ENCODE peak calls at places on chromosomes 1 and 21, in five cellular contexts. M is activated T-cell treated with anti-CD3 and anti-CD28 coated beads, Interleukin-2, amount 50 U/mL, for 1 hour; C is D341Med; N is GM13977; A is A172. Y is an unnamed sample.
A peak's percentile ranks its signal among the peaks of the same experiment; 100 is the strongest.

GRCh38 chr1:233368106-233368783 is 40.7 kb downstream of the MAP3K21 start:
- DNase-seq in M (no peak), C (no peak), N (no peak), A (peak; percentile 61), Y (no peak)

GRCh38 chr21:43929217-43929971 is 64.4 kb downstream of the AGPAT3 start:
- DNase-seq in M (no peak), C (no peak), N (no peak), A (no peak), Y (no peak)

GRCh38 chr21:45220106-45220505 is 67.6 kb downstream of the POFUT2 start:
- DNase-seq in M (no peak), C (no peak), N (no peak), A (no peak), Y (no peak)

GRCh38 chr1:209850342-209850979 is 22.7 kb downstream of the UTP25 start:
- DNase-seq in M (peak; percentile 38), C (peak; percentile 88), N (peak; percentile 44), A (peak; percentile 87), Y (no peak)

GRCh38 chr1:147213271-147213670 is 11.9 kb downstream of the FMO5 start:
- DNase-seq in M (no peak), C (no peak), N (no peak), A (no peak), Y (no peak)

GRCh38 chr1:43464840-43465693 is 11.3 kb upstream of the HYI start:
- DNase-seq in M (no peak), C (no peak), N (no peak), A (peak; percentile 37), Y (no peak)

GRCh38 chr1:45359882-45360513 is 19.8 kb upstream of the MUTYH start:
- DNase-seq in M (no peak), C (peak; percentile 59), N (no peak), A (peak; percentile 28), Y (peak; percentile 70)

GRCh38 chr1:209398330-209398991 is 185.1 kb upstream of the CAMK1G start:
- DNase-seq in M (no peak), C (no peak), N (no peak), A (peak; percentile 88), Y (no peak)

GRCh38 chr1:176897350-176898236 is 266.9 kb downstream of the ASTN1 start:
- DNase-seq in M (no peak), C (peak; percentile 85), N (peak; percentile 57), A (peak; percentile 58), Y (no peak)

GRCh38 chr21:45539046-45539795 is 3.0 kb downstream of the SLC19A1 start:
- DNase-seq in M (peak; percentile 12), C (peak; percentile 20), N (no peak), A (no peak), Y (peak; percentile 81)

GRCh38 chr1:16442941-16443340 is 2.4 kb downstream of the NECAP2 start:
- DNase-seq in M (no peak), C (no peak), N (no peak), A (no peak), Y (no peak)

GRCh38 chr1:17561561-17561985 is 22.1 kb downstream of the ARHGEF10L start:
- DNase-seq in M (no peak), C (no peak), N (no peak), A (peak; percentile 19), Y (no peak)

GRCh38 chr1:115430717-115431116 is 92.7 kb upstream of the NGF start:
- DNase-seq in M (no peak), C (no peak), N (no peak), A (peak; percentile 94), Y (no peak)

GRCh38 chr1:168009322-168009721 is 72.5 kb upstream of the MPC2 start:
- DNase-seq in M (no peak), C (no peak), N (no peak), A (no peak), Y (no peak)

Y was measured in Peyer's patch.